ENCODE peak calls at places on chromosomes 6 and 20, in six cellular contexts. One of them, this sample, is unnamed.
A peak's percentile ranks its signal among the peaks of the same experiment; 100 is the strongest.

GRCh38 chr20:35856866-35857265 is 85.1 kb downstream of the PHF20 start:
- DNase-seq in T-helper 1 cell: no peak
- DNase-seq in GM13976: no peak
- DNase-seq in left ventricle myocardium inferior: no peak
- DNase-seq in Calu3: no peak
- DNase-seq in HCT116: no peak
- DNase-seq in this sample: no peak

GRCh38 chr6:71967436-71967835 is 81.1 kb downstream of the RIMS1 start:
- DNase-seq in HCT116: no peak
- DNase-seq in GM13976: no peak
- DNase-seq in T-helper 1 cell: no peak
- DNase-seq in left ventricle myocardium inferior: no peak
- DNase-seq in Calu3: no peak
- DNase-seq in this sample: no peak

GRCh38 chr20:62768815-62769287 is 27.4 kb upstream of the MRGBP start:
- DNase-seq in left ventricle myocardium inferior: no peak
- DNase-seq in HCT116: no peak
- DNase-seq in Calu3: peak; percentile 45
- DNase-seq in T-helper 1 cell: no peak
- DNase-seq in GM13976: no peak
- DNase-seq in this sample: no peak

GRCh38 chr20:4740774-4741431 is 19.2 kb downstream of the PRND start:
- DNase-seq in GM13976: no peak
- DNase-seq in left ventricle myocardium inferior: peak; percentile 28
- DNase-seq in Calu3: peak; percentile 38
- DNase-seq in HCT116: peak; percentile 32
- DNase-seq in T-helper 1 cell: peak; percentile 61
- DNase-seq in this sample: peak; percentile 27

GRCh38 chr20:43744121-43744520 is 17.3 kb upstream of the GTSF1L start:
- DNase-seq in T-helper 1 cell: no peak
- DNase-seq in left ventricle myocardium inferior: no peak
- DNase-seq in HCT116: no peak
- DNase-seq in Calu3: no peak
- DNase-seq in GM13976: no peak
- DNase-seq in this sample: no peak

GRCh38 chr6:21200056-21200870 is 393.3 kb upstream of the SOX4 start:
- DNase-seq in Calu3: peak; percentile 11
- DNase-seq in left ventricle myocardium inferior: no peak
- DNase-seq in GM13976: no peak
- DNase-seq in HCT116: no peak
- DNase-seq in T-helper 1 cell: no peak
- DNase-seq in this sample: no peak

GRCh38 chr6:36594816-36595167 is 630 bp downstream of the SRSF3 start:
- DNase-seq in left ventricle myocardium inferior: no peak
- DNase-seq in HCT116: no peak
- DNase-seq in Calu3: no peak
- DNase-seq in T-helper 1 cell: no peak
- DNase-seq in GM13976: no peak
- DNase-seq in this sample: no peak

GRCh38 chr6:43781941-43782704 is 12.1 kb downstream of the VEGFA start:
- DNase-seq in T-helper 1 cell: no peak
- DNase-seq in HCT116: no peak
- DNase-seq in Calu3: no peak
- DNase-seq in GM13976: no peak
- DNase-seq in left ventricle myocardium inferior: no peak
- DNase-seq in this sample: no peak